ENCODE peak calls at places on chromosome 4, in ten cellular contexts. P is CD8-positive, alpha-beta memory T cell; G is heart left ventricle; D is ovary; N is neural progenitor cell; I is HCT116; E is CD8-positive, alpha-beta T cell; C is neuronal stem cell; Z is right atrium auricular region; B is IMR-90. V is an unnamed sample. For H3K4me1, the result is how much of the 10 kb centered on the place peaks cover.

GRCh38 chr4:98932539-98932938 is 3.6 kb upstream of the EIF4E start:
- DNase-seq in Z (no peak), N (no peak), I (no peak), B (peak), G (no peak), C (no peak), E (no peak), D (no peak), P (no peak), V (no peak)

GRCh38 chr4:188127157-188127874 is 11.9 kb upstream of the TRIML1 start:
- DNase-seq in N (no peak), E (no peak), P (no peak), C (no peak), I (peak), Z (no peak), G (no peak), B (peak), D (no peak), V (no peak)

GRCh38 chr4:143287571-143287923 is 49.1 kb upstream of the GAB1 start:
- DNase-seq in G (no peak), C (no peak), I (no peak), B (no peak), D (no peak), Z (no peak), P (no peak), E (no peak), N (peak), V (no peak)

GRCh38 chr4:138494931-138495330 is 252.8 kb upstream of the SLC7A11 start:
- DNase-seq in I (peak), D (no peak), P (no peak), B (peak), N (peak), G (no peak), Z (no peak), C (no peak), E (no peak), V (no peak)

GRCh38 chr4:73468170-73468569 is 13.4 kb upstream of the AFM start:
- DNase-seq in D (no peak), G (no peak), N (no peak), Z (no peak), B (no peak), E (no peak), C (no peak), P (no peak), I (no peak), V (no peak)

GRCh38 chr4:38804654-38805295 is at the start of gene TLR1:
- DNase-seq in Z (no peak), C (no peak), N (peak), D (no peak), E (no peak), I (peak), B (peak), G (no peak), P (peak), V (no peak)

GRCh38 chr4:124936427-124936826 is 223.9 kb upstream of the ANKRD50 start:
- DNase-seq in E (no peak), Z (peak), N (no peak), P (no peak), G (peak), B (peak), D (peak), C (no peak), I (no peak), V (no peak)

GRCh38 chr4:9889306-9889705 is 107.9 kb downstream of the DRD5 start:
- DNase-seq in N (no peak), B (no peak), D (no peak), I (no peak), G (no peak), E (no peak), Z (no peak), P (no peak), C (no peak), V (no peak)

GRCh38 chr4:153785830-153786721 is 2.8 kb downstream of the SFRP2 start:
- DNase-seq in G (no peak), P (no peak), D (no peak), E (no peak), Z (no peak), B (peak), C (no peak), I (peak), N (peak), V (no peak)

GRCh38 chr4:7781361-7781760 is 158.3 kb downstream of the AFAP1 start:
- DNase-seq in N (no peak), D (no peak), I (no peak), E (no peak), B (peak), G (no peak), C (no peak), Z (no peak), P (no peak), V (no peak)

GRCh38 chr4:156261230-156261629 is 307.6 kb upstream of the CTSO start:
- DNase-seq in D (no peak), N (no peak), I (no peak), G (no peak), Z (no peak), B (no peak), C (no peak), E (no peak), P (no peak), V (no peak)

GRCh38 chr4:145613546-145614234 is 5.5 kb upstream of the MMAA start:
- DNase-seq in E (no peak), C (no peak), I (no peak), P (no peak), Z (no peak), B (no peak), N (no peak), G (no peak), D (no peak), V (no peak)

GRCh38 chr4:5539584-5539983 is 168.8 kb downstream of the EVC2 start:
- DNase-seq in E (no peak), N (no peak), P (no peak), B (no peak), G (no peak), Z (no peak), D (no peak), I (no peak), C (no peak), V (no peak)

GRCh38 chr4:150982557-150983233 is 32.4 kb downstream of the LRBA start:
- DNase-seq in P (no peak), C (no peak), E (no peak), D (no peak), Z (no peak), N (no peak), G (no peak), I (no peak), B (peak), V (no peak)

GRCh38 chr4:120921456-120922389 is 803 bp downstream of the PRDM5 start:
- DNase-seq in Z (peak), I (no peak), G (peak), P (peak), E (peak), D (peak), B (peak), C (no peak), N (peak), V (peak)

GRCh38 chr4:83851261-83852084 is 315.6 kb downstream of the GPAT3 start:
- DNase-seq in N (no peak), D (no peak), Z (no peak), C (no peak), I (peak), B (peak), E (no peak), G (no peak), P (no peak), V (no peak)

DNA sequence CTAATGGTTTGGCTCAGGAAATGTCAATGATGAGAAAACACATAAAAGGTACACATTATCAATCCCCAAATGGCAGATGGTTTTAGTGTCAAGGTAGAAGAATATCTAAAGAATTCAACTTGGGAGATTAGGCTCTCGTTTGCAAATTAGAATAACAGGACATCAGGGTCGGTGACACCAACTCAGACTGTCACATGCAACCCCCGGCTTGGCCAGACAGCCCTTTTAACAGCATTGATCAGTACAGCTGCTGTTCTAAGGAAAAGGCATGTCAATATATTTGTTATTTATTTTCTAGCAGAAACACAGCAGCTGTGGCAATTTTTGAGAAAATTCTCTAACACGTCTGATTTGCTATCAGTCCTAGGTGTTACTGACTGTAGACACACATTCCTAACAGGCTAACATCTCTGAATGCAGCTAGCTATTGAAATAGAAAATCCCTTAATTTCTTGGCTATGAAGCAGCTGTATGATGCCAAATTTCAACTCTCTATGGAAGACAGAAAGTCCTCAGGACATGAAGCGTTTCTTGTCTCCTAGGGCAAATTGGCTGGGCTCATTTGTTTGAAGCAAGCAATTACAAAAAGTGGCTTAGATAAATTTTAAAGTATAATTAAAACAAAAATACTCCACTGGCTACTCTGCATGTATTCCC is 269.0 kb upstream of the CXXC4 start:
- DNase-seq in B (no peak), G (no peak), P (no peak), Z (no peak), E (no peak), C (no peak), I (no peak), N (no peak), D (no peak), V (no peak)
- H3K4me1 ChIP-seq in B (under half), G (under half), P (under half), Z (under half), E (under half), C (under half), I (under half), N (under half), D (under half), V (under half)

GRCh38 chr4:80058740-80059139 is 14.3 kb downstream of the ANTXR2 start:
- DNase-seq in D (no peak), G (no peak), P (peak), I (no peak), E (no peak), B (peak), Z (no peak), N (no peak), C (no peak), V (no peak)
- H3K4me1 ChIP-seq in D (under half), G (under half), P (under half), I (under half), E (under half), B (under half), Z (under half), N (under half), C (under half), V (under half)

DNA sequence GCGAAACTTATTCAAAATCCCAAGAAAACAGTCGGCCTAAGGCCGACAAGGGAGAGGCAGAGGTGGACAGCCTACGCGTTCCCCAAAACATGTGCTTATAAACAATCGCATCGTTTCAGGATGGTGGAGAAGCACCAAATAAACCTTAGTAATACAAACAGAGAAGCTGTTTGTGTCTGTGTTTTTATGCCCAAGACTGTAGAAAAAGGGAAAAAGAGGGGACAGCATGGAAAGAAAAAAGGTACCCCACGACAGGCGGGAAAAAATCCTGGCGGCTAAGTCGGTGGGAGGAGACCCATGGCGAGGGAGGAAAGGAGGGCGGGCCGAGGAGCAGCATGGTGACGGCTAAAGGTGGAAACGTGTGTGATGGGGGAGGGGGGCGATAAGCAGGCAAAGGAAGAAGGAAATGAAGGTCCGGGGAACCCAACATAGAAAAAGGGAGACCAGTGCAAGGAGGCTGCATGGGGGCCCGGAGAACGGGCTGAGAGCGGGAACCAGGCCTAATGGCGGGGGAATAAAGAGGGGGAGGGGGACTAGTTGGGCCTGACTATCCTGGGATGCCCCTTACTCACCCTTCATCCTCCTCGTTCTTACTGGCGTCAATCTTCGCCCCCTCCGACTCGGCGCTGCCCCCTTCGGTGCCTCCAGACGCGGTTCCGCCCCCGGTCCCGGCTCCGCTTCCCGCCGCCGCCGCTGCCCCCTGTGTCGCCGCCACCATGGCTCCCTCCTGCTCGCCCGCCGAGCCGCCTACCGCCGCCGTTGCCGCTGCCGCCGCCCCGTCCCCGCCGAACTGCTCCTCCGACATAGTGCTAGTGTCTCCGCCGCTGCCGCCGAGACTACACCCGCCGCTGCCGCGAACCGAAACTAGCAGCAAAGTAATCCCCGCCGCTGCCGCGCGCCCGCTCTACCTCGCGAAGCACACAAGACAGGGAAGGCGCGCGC is 646 bp downstream of the HNRNPD start:
- DNase-seq in C (peak), N (peak), I (peak), D (peak), B (peak), G (peak), Z (peak), E (peak), P (peak), V (peak)
- H3K4me1 ChIP-seq in C (under half), N (under half), I (under half), D (under half), B (under half), G (under half), Z (half or more), E (under half), P (half or more), V (under half)

GRCh38 chr4:173370130-173370476 is 651 bp upstream of the SAP30 start:
- DNase-seq in G (peak), E (no peak), B (no peak), I (no peak), Z (peak), P (no peak), D (peak), C (no peak), N (no peak), V (peak)
- H3K4me1 ChIP-seq in G (under half), E (under half), B (under half), I (under half), Z (under half), P (under half), D (under half), C (under half), N (under half), V (under half)

GRCh38 chr4:171834640-171835039 is 21.4 kb downstream of the GALNTL6 start:
- DNase-seq in C (no peak), D (no peak), Z (no peak), B (no peak), E (no peak), P (no peak), N (no peak), G (no peak), I (no peak), V (no peak)
- H3K4me1 ChIP-seq in C (under half), D (under half), Z (under half), B (under half), E (under half), P (under half), N (under half), G (under half), I (under half), V (under half)

DNA sequence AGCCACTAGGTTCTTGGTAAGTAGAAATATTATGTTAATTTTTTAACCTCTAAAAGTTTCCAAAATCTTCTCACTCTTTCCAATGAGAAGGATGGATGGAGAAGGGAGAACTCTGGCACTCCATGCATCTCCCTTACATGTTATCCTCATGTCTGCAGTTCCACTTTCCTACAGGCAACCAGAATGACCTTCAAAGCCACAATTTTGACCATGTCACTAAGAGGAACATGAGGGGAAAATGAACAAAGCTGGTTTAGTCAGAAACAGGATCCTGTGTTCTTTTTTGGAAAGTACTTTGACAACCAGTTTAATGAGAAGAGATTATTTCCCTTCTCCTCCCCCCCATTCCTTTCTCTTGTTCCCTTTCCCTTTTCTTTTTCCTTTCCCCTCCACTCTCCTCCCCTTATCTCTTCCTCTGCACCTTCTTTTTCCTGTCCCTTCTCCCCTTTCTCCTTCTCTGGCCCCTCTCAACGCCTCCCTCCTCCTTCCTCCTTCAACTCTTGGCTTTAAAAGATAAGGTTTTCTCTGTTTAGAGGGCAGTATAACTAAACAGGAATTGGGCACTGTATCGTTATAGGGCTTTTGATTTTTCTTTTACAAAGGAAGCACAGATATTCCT is 42.5 kb downstream of the DTHD1 start:
- DNase-seq in I (no peak), G (no peak), D (no peak), C (no peak), N (no peak), B (no peak), Z (no peak), E (no peak), P (no peak), V (no peak)
- H3K4me1 ChIP-seq in I (under half), G (under half), D (under half), C (under half), N (under half), B (under half), Z (under half), E (under half), P (under half), V (under half)

GRCh38 chr4:55355555-55355954 is 9.5 kb downstream of the SRD5A3 start:
- DNase-seq in Z (no peak), E (no peak), I (no peak), P (no peak), B (no peak), C (no peak), N (no peak), G (no peak), D (no peak), V (no peak)

GRCh38 chr4:55356991-55357461 is 11.0 kb downstream of the SRD5A3 start:
- DNase-seq in G (no peak), N (no peak), E (no peak), B (peak), Z (no peak), C (no peak), P (no peak), I (no peak), D (no peak), V (no peak)

GRCh38 chr4:55358668-55359067 is 12.6 kb downstream of the SRD5A3 start:
- DNase-seq in E (no peak), Z (no peak), I (peak), C (no peak), N (no peak), P (no peak), G (no peak), B (peak), D (no peak), V (no peak)

GRCh38 chr4:55358246-55358645 is 12.2 kb downstream of the SRD5A3 start:
- DNase-seq in N (no peak), C (no peak), B (no peak), I (no peak), P (no peak), Z (no peak), D (no peak), E (no peak), G (no peak), V (no peak)

DNA sequence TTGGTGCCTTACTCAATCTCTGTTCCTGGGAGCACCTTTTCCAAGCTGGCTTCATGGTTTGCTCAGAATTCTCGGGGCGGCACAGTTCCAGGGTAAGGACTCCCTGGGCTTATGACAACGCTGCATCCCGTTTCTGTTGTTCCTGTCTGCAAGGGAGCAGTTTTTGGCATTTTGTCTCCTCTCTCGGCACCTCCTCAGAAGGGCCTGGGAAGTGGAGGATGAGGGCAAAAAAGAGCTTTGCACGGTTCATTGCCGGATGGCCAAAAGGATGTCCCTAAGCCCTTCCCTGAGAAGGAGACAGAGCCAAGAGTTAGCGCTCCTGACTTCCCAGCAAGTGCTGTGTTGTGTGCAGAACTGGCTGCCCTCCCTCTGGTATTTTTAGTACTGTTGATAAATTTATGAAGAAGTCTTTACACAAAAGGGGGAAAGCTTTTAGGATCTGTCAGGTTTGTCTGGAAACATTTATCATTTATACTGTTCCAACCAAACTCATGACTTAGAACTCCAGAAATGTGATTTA is 13.4 kb downstream of the SRD5A3 start:
- DNase-seq in C (no peak), E (no peak), N (no peak), G (peak), B (no peak), P (no peak), D (no peak), I (no peak), Z (no peak), V (peak)
- H3K4me1 ChIP-seq in C (under half), E (under half), N (under half), G (under half), B (under half), P (under half), D (under half), I (half or more), Z (under half), V (under half)